ENCODE peak calls at places on chromosome 1, in seven cellular contexts. One of them, this sample, is unnamed.

GRCh38 chr1:115717541-115717940 is 51.0 kb downstream of the CASQ2 start:
- DNase-seq in pulmonary artery endothelial cell: no peak
- DNase-seq in CD4-positive, alpha-beta T cell: peak
- DNase-seq in activated T-cell treated with anti-CD3 and anti-CD28 coated beads for 4 hours: no peak
- DNase-seq in glomerular endothelial cell: no peak
- DNase-seq in naive thymus-derived CD4-positive, alpha-beta T cell: peak
- DNase-seq in left ventricle myocardium superior: peak
- DNase-seq in this sample: peak

GRCh38 chr1:16294219-16295212 is 57.5 kb upstream of the CPLANE2 start:
- DNase-seq in CD4-positive, alpha-beta T cell: no peak
- DNase-seq in naive thymus-derived CD4-positive, alpha-beta T cell: no peak
- DNase-seq in glomerular endothelial cell: no peak
- DNase-seq in pulmonary artery endothelial cell: no peak
- DNase-seq in left ventricle myocardium superior: no peak
- DNase-seq in activated T-cell treated with anti-CD3 and anti-CD28 coated beads for 4 hours: no peak
- DNase-seq in this sample: no peak

GRCh38 chr1:53734650-53735211 is 4.2 kb downstream of the GLIS1 start:
- DNase-seq in activated T-cell treated with anti-CD3 and anti-CD28 coated beads for 4 hours: no peak
- DNase-seq in glomerular endothelial cell: no peak
- DNase-seq in left ventricle myocardium superior: no peak
- DNase-seq in naive thymus-derived CD4-positive, alpha-beta T cell: no peak
- DNase-seq in CD4-positive, alpha-beta T cell: no peak
- DNase-seq in pulmonary artery endothelial cell: no peak
- DNase-seq in this sample: no peak

GRCh38 chr1:58304584-58304983 is 241.9 kb downstream of the OMA1 start:
- DNase-seq in naive thymus-derived CD4-positive, alpha-beta T cell: no peak
- DNase-seq in pulmonary artery endothelial cell: no peak
- DNase-seq in left ventricle myocardium superior: no peak
- DNase-seq in glomerular endothelial cell: no peak
- DNase-seq in CD4-positive, alpha-beta T cell: no peak
- DNase-seq in activated T-cell treated with anti-CD3 and anti-CD28 coated beads for 4 hours: no peak
- DNase-seq in this sample: no peak

GRCh38 chr1:184945678-184946412 is 28.5 kb downstream of the NIBAN1 start:
- DNase-seq in activated T-cell treated with anti-CD3 and anti-CD28 coated beads for 4 hours: no peak
- DNase-seq in glomerular endothelial cell: no peak
- DNase-seq in naive thymus-derived CD4-positive, alpha-beta T cell: no peak
- DNase-seq in left ventricle myocardium superior: no peak
- DNase-seq in CD4-positive, alpha-beta T cell: no peak
- DNase-seq in pulmonary artery endothelial cell: no peak
- DNase-seq in this sample: no peak

GRCh38 chr1:30305061-30305460 is 418.3 kb downstream of the MATN1 start:
- DNase-seq in left ventricle myocardium superior: no peak
- DNase-seq in pulmonary artery endothelial cell: no peak
- DNase-seq in activated T-cell treated with anti-CD3 and anti-CD28 coated beads for 4 hours: no peak
- DNase-seq in naive thymus-derived CD4-positive, alpha-beta T cell: no peak
- DNase-seq in CD4-positive, alpha-beta T cell: no peak
- DNase-seq in glomerular endothelial cell: no peak
- DNase-seq in this sample: no peak

GRCh38 chr1:156291226-156292061 is 4.0 kb downstream of the GLMP start:
- DNase-seq in naive thymus-derived CD4-positive, alpha-beta T cell: no peak
- DNase-seq in activated T-cell treated with anti-CD3 and anti-CD28 coated beads for 4 hours: no peak
- DNase-seq in CD4-positive, alpha-beta T cell: no peak
- DNase-seq in pulmonary artery endothelial cell: peak
- DNase-seq in left ventricle myocardium superior: peak
- DNase-seq in glomerular endothelial cell: no peak
- DNase-seq in this sample: peak

GRCh38 chr1:21268281-21269239 is 21.7 kb downstream of the ECE1 start:
- DNase-seq in glomerular endothelial cell: no peak
- DNase-seq in CD4-positive, alpha-beta T cell: no peak
- DNase-seq in activated T-cell treated with anti-CD3 and anti-CD28 coated beads for 4 hours: no peak
- DNase-seq in naive thymus-derived CD4-positive, alpha-beta T cell: no peak
- DNase-seq in left ventricle myocardium superior: peak
- DNase-seq in pulmonary artery endothelial cell: no peak
- DNase-seq in this sample: peak

GRCh38 chr1:240495652-240496051 is 116.3 kb downstream of the GREM2 start:
- DNase-seq in CD4-positive, alpha-beta T cell: no peak
- DNase-seq in pulmonary artery endothelial cell: no peak
- DNase-seq in left ventricle myocardium superior: no peak
- DNase-seq in glomerular endothelial cell: no peak
- DNase-seq in naive thymus-derived CD4-positive, alpha-beta T cell: no peak
- DNase-seq in activated T-cell treated with anti-CD3 and anti-CD28 coated beads for 4 hours: no peak
- DNase-seq in this sample: no peak

GRCh38 chr1:202143768-202144509 is 598 bp downstream of the ARL8A start:
- DNase-seq in glomerular endothelial cell: no peak
- DNase-seq in naive thymus-derived CD4-positive, alpha-beta T cell: no peak
- DNase-seq in CD4-positive, alpha-beta T cell: no peak
- DNase-seq in pulmonary artery endothelial cell: no peak
- DNase-seq in activated T-cell treated with anti-CD3 and anti-CD28 coated beads for 4 hours: no peak
- DNase-seq in left ventricle myocardium superior: peak
- DNase-seq in this sample: peak

GRCh38 chr1:245771521-245772281 is 616.9 kb downstream of the KIF26B start:
- DNase-seq in pulmonary artery endothelial cell: no peak
- DNase-seq in CD4-positive, alpha-beta T cell: no peak
- DNase-seq in left ventricle myocardium superior: no peak
- DNase-seq in glomerular endothelial cell: no peak
- DNase-seq in naive thymus-derived CD4-positive, alpha-beta T cell: no peak
- DNase-seq in activated T-cell treated with anti-CD3 and anti-CD28 coated beads for 4 hours: no peak
- DNase-seq in this sample: no peak

GRCh38 chr1:906532-907420 is 16.9 kb upstream of the SAMD11 start:
- DNase-seq in activated T-cell treated with anti-CD3 and anti-CD28 coated beads for 4 hours: no peak
- DNase-seq in CD4-positive, alpha-beta T cell: no peak
- DNase-seq in glomerular endothelial cell: no peak
- DNase-seq in left ventricle myocardium superior: peak
- DNase-seq in pulmonary artery endothelial cell: no peak
- DNase-seq in naive thymus-derived CD4-positive, alpha-beta T cell: no peak
- DNase-seq in this sample: peak

GRCh38 chr1:109241841-109242301 is 7.5 kb upstream of the CELSR2 start:
- DNase-seq in activated T-cell treated with anti-CD3 and anti-CD28 coated beads for 4 hours: no peak
- DNase-seq in naive thymus-derived CD4-positive, alpha-beta T cell: no peak
- DNase-seq in left ventricle myocardium superior: no peak
- DNase-seq in glomerular endothelial cell: no peak
- DNase-seq in pulmonary artery endothelial cell: no peak
- DNase-seq in CD4-positive, alpha-beta T cell: no peak
- DNase-seq in this sample: no peak

GRCh38 chr1:27603320-27603961 is 503 bp downstream of the AHDC1 start:
- DNase-seq in activated T-cell treated with anti-CD3 and anti-CD28 coated beads for 4 hours: no peak
- DNase-seq in naive thymus-derived CD4-positive, alpha-beta T cell: no peak
- DNase-seq in CD4-positive, alpha-beta T cell: peak
- DNase-seq in left ventricle myocardium superior: peak
- DNase-seq in pulmonary artery endothelial cell: no peak
- DNase-seq in glomerular endothelial cell: no peak
- DNase-seq in this sample: peak

GRCh38 chr1:22317231-22317919 is 134.3 kb upstream of the ZBTB40 start:
- DNase-seq in naive thymus-derived CD4-positive, alpha-beta T cell: no peak
- DNase-seq in left ventricle myocardium superior: no peak
- DNase-seq in activated T-cell treated with anti-CD3 and anti-CD28 coated beads for 4 hours: no peak
- DNase-seq in glomerular endothelial cell: no peak
- DNase-seq in CD4-positive, alpha-beta T cell: no peak
- DNase-seq in pulmonary artery endothelial cell: no peak
- DNase-seq in this sample: no peak

GRCh38 chr1:96520542-96520941 is 201.0 kb upstream of the PTBP2 start:
- DNase-seq in left ventricle myocardium superior: no peak
- DNase-seq in CD4-positive, alpha-beta T cell: no peak
- DNase-seq in pulmonary artery endothelial cell: no peak
- DNase-seq in naive thymus-derived CD4-positive, alpha-beta T cell: no peak
- DNase-seq in glomerular endothelial cell: no peak
- DNase-seq in activated T-cell treated with anti-CD3 and anti-CD28 coated beads for 4 hours: no peak
- DNase-seq in this sample: no peak

GRCh38 chr1:65734976-65735375 is 57.7 kb upstream of the PDE4B start:
- DNase-seq in activated T-cell treated with anti-CD3 and anti-CD28 coated beads for 4 hours: no peak
- DNase-seq in glomerular endothelial cell: no peak
- DNase-seq in CD4-positive, alpha-beta T cell: no peak
- DNase-seq in pulmonary artery endothelial cell: no peak
- DNase-seq in naive thymus-derived CD4-positive, alpha-beta T cell: no peak
- DNase-seq in left ventricle myocardium superior: no peak
- DNase-seq in this sample: no peak

GRCh38 chr1:53567458-53568250 is 108.5 kb downstream of the DMRTB1 start:
- DNase-seq in CD4-positive, alpha-beta T cell: no peak
- DNase-seq in pulmonary artery endothelial cell: no peak
- DNase-seq in glomerular endothelial cell: no peak
- DNase-seq in naive thymus-derived CD4-positive, alpha-beta T cell: no peak
- DNase-seq in activated T-cell treated with anti-CD3 and anti-CD28 coated beads for 4 hours: no peak
- DNase-seq in left ventricle myocardium superior: no peak
- DNase-seq in this sample: no peak

GRCh38 chr1:96698332-96698983 is 23.1 kb upstream of the PTBP2 start:
- DNase-seq in CD4-positive, alpha-beta T cell: no peak
- DNase-seq in left ventricle myocardium superior: no peak
- DNase-seq in glomerular endothelial cell: no peak
- DNase-seq in pulmonary artery endothelial cell: no peak
- DNase-seq in naive thymus-derived CD4-positive, alpha-beta T cell: no peak
- DNase-seq in activated T-cell treated with anti-CD3 and anti-CD28 coated beads for 4 hours: no peak
- DNase-seq in this sample: no peak

GRCh38 chr1:88741413-88741812 is 57.3 kb downstream of the PKN2 start:
- DNase-seq in left ventricle myocardium superior: no peak
- DNase-seq in activated T-cell treated with anti-CD3 and anti-CD28 coated beads for 4 hours: no peak
- DNase-seq in naive thymus-derived CD4-positive, alpha-beta T cell: no peak
- DNase-seq in CD4-positive, alpha-beta T cell: no peak
- DNase-seq in pulmonary artery endothelial cell: no peak
- DNase-seq in glomerular endothelial cell: no peak
- DNase-seq in this sample: no peak

GRCh38 chr1:201712387-201713092 is 116.4 kb upstream of the IPO9 start:
- DNase-seq in naive thymus-derived CD4-positive, alpha-beta T cell: no peak
- DNase-seq in pulmonary artery endothelial cell: no peak
- DNase-seq in activated T-cell treated with anti-CD3 and anti-CD28 coated beads for 4 hours: no peak
- DNase-seq in CD4-positive, alpha-beta T cell: no peak
- DNase-seq in left ventricle myocardium superior: no peak
- DNase-seq in glomerular endothelial cell: no peak
- DNase-seq in this sample: no peak

GRCh38 chr1:99292946-99293345 is 28.7 kb downstream of the PLPPR4 start:
- DNase-seq in CD4-positive, alpha-beta T cell: no peak
- DNase-seq in left ventricle myocardium superior: no peak
- DNase-seq in activated T-cell treated with anti-CD3 and anti-CD28 coated beads for 4 hours: no peak
- DNase-seq in glomerular endothelial cell: no peak
- DNase-seq in naive thymus-derived CD4-positive, alpha-beta T cell: no peak
- DNase-seq in pulmonary artery endothelial cell: no peak
- DNase-seq in this sample: no peak

GRCh38 chr1:35726814-35727433 is 8.2 kb upstream of the C1orf216 start:
- DNase-seq in pulmonary artery endothelial cell: no peak
- DNase-seq in naive thymus-derived CD4-positive, alpha-beta T cell: peak
- DNase-seq in glomerular endothelial cell: no peak
- DNase-seq in left ventricle myocardium superior: peak
- DNase-seq in activated T-cell treated with anti-CD3 and anti-CD28 coated beads for 4 hours: peak
- DNase-seq in CD4-positive, alpha-beta T cell: peak
- DNase-seq in this sample: peak

GRCh38 chr1:37478890-37479254 is 4.5 kb downstream of the ZC3H12A start:
- DNase-seq in activated T-cell treated with anti-CD3 and anti-CD28 coated beads for 4 hours: no peak
- DNase-seq in left ventricle myocardium superior: no peak
- DNase-seq in pulmonary artery endothelial cell: no peak
- DNase-seq in CD4-positive, alpha-beta T cell: peak
- DNase-seq in glomerular endothelial cell: no peak
- DNase-seq in naive thymus-derived CD4-positive, alpha-beta T cell: peak
- DNase-seq in this sample: no peak

GRCh38 chr1:236502972-236503639 is 20.7 kb upstream of the LGALS8 start:
- DNase-seq in naive thymus-derived CD4-positive, alpha-beta T cell: no peak
- DNase-seq in glomerular endothelial cell: no peak
- DNase-seq in left ventricle myocardium superior: peak
- DNase-seq in pulmonary artery endothelial cell: peak
- DNase-seq in activated T-cell treated with anti-CD3 and anti-CD28 coated beads for 4 hours: no peak
- DNase-seq in CD4-positive, alpha-beta T cell: no peak
- DNase-seq in this sample: peak

GRCh38 chr1:113937146-113937545 is 8.0 kb downstream of the HIPK1 start:
- DNase-seq in left ventricle myocardium superior: no peak
- DNase-seq in pulmonary artery endothelial cell: no peak
- DNase-seq in naive thymus-derived CD4-positive, alpha-beta T cell: peak
- DNase-seq in glomerular endothelial cell: no peak
- DNase-seq in activated T-cell treated with anti-CD3 and anti-CD28 coated beads for 4 hours: no peak
- DNase-seq in CD4-positive, alpha-beta T cell: no peak
- DNase-seq in this sample: no peak

GRCh38 chr1:206933333-206933945 is 11.7 kb upstream of the FCMR start:
- DNase-seq in pulmonary artery endothelial cell: no peak
- DNase-seq in activated T-cell treated with anti-CD3 and anti-CD28 coated beads for 4 hours: peak
- DNase-seq in left ventricle myocardium superior: peak
- DNase-seq in naive thymus-derived CD4-positive, alpha-beta T cell: peak
- DNase-seq in CD4-positive, alpha-beta T cell: peak
- DNase-seq in glomerular endothelial cell: no peak
- DNase-seq in this sample: peak

GRCh38 chr1:219782929-219783328 is 145.4 kb downstream of the SLC30A10 start:
- DNase-seq in pulmonary artery endothelial cell: no peak
- DNase-seq in left ventricle myocardium superior: no peak
- DNase-seq in glomerular endothelial cell: no peak
- DNase-seq in activated T-cell treated with anti-CD3 and anti-CD28 coated beads for 4 hours: no peak
- DNase-seq in naive thymus-derived CD4-positive, alpha-beta T cell: no peak
- DNase-seq in CD4-positive, alpha-beta T cell: no peak
- DNase-seq in this sample: no peak

GRCh38 chr1:26784023-26784871 is 3.5 kb upstream of the PIGV start:
- DNase-seq in glomerular endothelial cell: no peak
- DNase-seq in left ventricle myocardium superior: peak
- DNase-seq in CD4-positive, alpha-beta T cell: no peak
- DNase-seq in pulmonary artery endothelial cell: no peak
- DNase-seq in naive thymus-derived CD4-positive, alpha-beta T cell: no peak
- DNase-seq in activated T-cell treated with anti-CD3 and anti-CD28 coated beads for 4 hours: no peak
- DNase-seq in this sample: peak

GRCh38 chr1:230109871-230110667 is 43.0 kb downstream of the GALNT2 start:
- DNase-seq in naive thymus-derived CD4-positive, alpha-beta T cell: peak
- DNase-seq in left ventricle myocardium superior: no peak
- DNase-seq in activated T-cell treated with anti-CD3 and anti-CD28 coated beads for 4 hours: peak
- DNase-seq in CD4-positive, alpha-beta T cell: peak
- DNase-seq in pulmonary artery endothelial cell: no peak
- DNase-seq in glomerular endothelial cell: no peak
- DNase-seq in this sample: no peak

GRCh38 chr1:50129201-50129600 is 20.5 kb downstream of the ELAVL4 start:
- DNase-seq in glomerular endothelial cell: no peak
- DNase-seq in CD4-positive, alpha-beta T cell: no peak
- DNase-seq in activated T-cell treated with anti-CD3 and anti-CD28 coated beads for 4 hours: no peak
- DNase-seq in pulmonary artery endothelial cell: no peak
- DNase-seq in naive thymus-derived CD4-positive, alpha-beta T cell: no peak
- DNase-seq in left ventricle myocardium superior: no peak
- DNase-seq in this sample: no peak

GRCh38 chr1:100502052-100502792 is 35.7 kb upstream of the GPR88 start:
- DNase-seq in left ventricle myocardium superior: no peak
- DNase-seq in CD4-positive, alpha-beta T cell: no peak
- DNase-seq in glomerular endothelial cell: no peak
- DNase-seq in naive thymus-derived CD4-positive, alpha-beta T cell: no peak
- DNase-seq in pulmonary artery endothelial cell: no peak
- DNase-seq in activated T-cell treated with anti-CD3 and anti-CD28 coated beads for 4 hours: no peak
- DNase-seq in this sample: no peak

GRCh38 chr1:226549937-226550670 is 1.5 kb downstream of the STUM start:
- DNase-seq in naive thymus-derived CD4-positive, alpha-beta T cell: peak
- DNase-seq in CD4-positive, alpha-beta T cell: no peak
- DNase-seq in pulmonary artery endothelial cell: no peak
- DNase-seq in glomerular endothelial cell: no peak
- DNase-seq in activated T-cell treated with anti-CD3 and anti-CD28 coated beads for 4 hours: no peak
- DNase-seq in left ventricle myocardium superior: peak
- DNase-seq in this sample: peak

GRCh38 chr1:189851806-189852367 is 625.8 kb downstream of the BRINP3 start:
- DNase-seq in CD4-positive, alpha-beta T cell: no peak
- DNase-seq in left ventricle myocardium superior: no peak
- DNase-seq in naive thymus-derived CD4-positive, alpha-beta T cell: no peak
- DNase-seq in activated T-cell treated with anti-CD3 and anti-CD28 coated beads for 4 hours: no peak
- DNase-seq in pulmonary artery endothelial cell: no peak
- DNase-seq in glomerular endothelial cell: no peak
- DNase-seq in this sample: no peak

GRCh38 chr1:98383341-98383740 is 278.2 kb upstream of the SNX7 start:
- DNase-seq in pulmonary artery endothelial cell: no peak
- DNase-seq in glomerular endothelial cell: no peak
- DNase-seq in CD4-positive, alpha-beta T cell: no peak
- DNase-seq in naive thymus-derived CD4-positive, alpha-beta T cell: no peak
- DNase-seq in left ventricle myocardium superior: no peak
- DNase-seq in activated T-cell treated with anti-CD3 and anti-CD28 coated beads for 4 hours: no peak
- DNase-seq in this sample: no peak

This sample was measured in left cardiac atrium.